ENCODE peak calls at places on chromosomes 6 and 20, in four cellular contexts. L is mammary epithelial cell, W is GM12878, E is endothelial cell of umbilical vein. T is an unnamed sample.

GRCh38 chr6:13488015-13488895 is 855 bp upstream of the GFOD1 start:
- DNase-seq in L (no peak), W (no peak), E (peak; percentile 15), T (no peak)

GRCh38 chr6:109867970-109868358 is 110.1 kb upstream of the GPR6 start:
- DNase-seq in L (no peak), W (no peak), E (no peak), T (no peak)

GRCh38 chr6:15825332-15825930 is 162.6 kb upstream of the DTNBP1 start:
- DNase-seq in L (no peak), W (no peak), E (no peak), T (no peak)

GRCh38 chr6:159692303-159693127 is 526 bp downstream of the SOD2 start:
- DNase-seq in L (peak; percentile 61), W (no peak), E (peak; percentile 59), T (peak; percentile 28)

GRCh38 chr20:38230957-38231785 is 29.4 kb downstream of the KIAA1755 start:
- DNase-seq in L (peak; percentile 49), W (no peak), E (no peak), T (no peak)

GRCh38 chr6:130888246-130888645 is 61.0 kb downstream of the SMLR1 start:
- DNase-seq in L (no peak), W (no peak), E (peak; percentile 44), T (no peak)

GRCh38 chr6:105804436-105804835 is 281.7 kb upstream of the PRDM1 start:
- DNase-seq in L (peak; percentile 88), W (no peak), E (no peak), T (no peak)

GRCh38 chr6:163415620-163416379 is 1.3 kb downstream of the QKI start:
- DNase-seq in L (peak; percentile 56), W (peak; percentile 72), E (peak; percentile 64), T (peak; percentile 37)

GRCh38 chr20:38272961-38273360 is 12.4 kb upstream of the KIAA1755 start:
- DNase-seq in L (no peak), W (no peak), E (peak; percentile 61), T (no peak)

GRCh38 chr6:108123516-108123929 is 42.3 kb upstream of the NR2E1 start:
- DNase-seq in L (no peak), W (no peak), E (no peak), T (no peak)
- H3K27me3 ChIP-seq in L (peaks cover 11% of the 10 kb centered on the region), W (peaks cover 14% of the 10 kb centered on the region), E (peaks cover 82% of the 10 kb centered on the region), T (no peaks in the 10 kb centered on the region)

GRCh38 chr20:45999908-46000570 is 8.7 kb upstream of the MMP9 start:
- DNase-seq in L (no peak), W (no peak), E (no peak), T (no peak)
- TF ChIP-seq EZH2 in L (no peak), W (no peak), E (no peak), T (no peak)

GRCh38 chr20:24468401-24469115 is 871 bp upstream of the SYNDIG1 start:
- DNase-seq in L (no peak), W (no peak), E (no peak), T (no peak)

GRCh38 chr20:24472426-24472825 is 3.0 kb downstream of the SYNDIG1 start:
- DNase-seq in L (no peak), W (no peak), E (no peak), T (peak; percentile 42)

GRCh38 chr20:24470782-24471582 is 1.6 kb downstream of the SYNDIG1 start:
- DNase-seq in L (peak; percentile 54), W (no peak), E (no peak), T (peak; percentile 42)

GRCh38 chr20:24470031-24470781 is 777 bp downstream of the SYNDIG1 start:
- DNase-seq in L (peak; percentile 57), W (no peak), E (no peak), T (peak; percentile 49)

GRCh38 chr20:24469116-24470030 is at the start of gene SYNDIG1:
- DNase-seq in L (peak; percentile 20), W (no peak), E (no peak), T (peak; percentile 62)
- H3K27me3 ChIP-seq in L (no peaks in the 10 kb centered on the region), W (peaks cover 9% of the 10 kb centered on the region), E (peaks cover 24% of the 10 kb centered on the region), T (no peaks in the 10 kb centered on the region)

GRCh38 chr6:146027586-146028249 is 1.1 kb upstream of the GRM1 start:
- DNase-seq in L (no peak), W (no peak), E (no peak), T (no peak)

GRCh38 chr6:146026873-146027272 is 2.0 kb upstream of the GRM1 start:
- DNase-seq in L (no peak), W (no peak), E (no peak), T (no peak)

GRCh38 chr6:146029573-146030184 is 817 bp downstream of the GRM1 start:
- DNase-seq in L (no peak), W (no peak), E (no peak), T (no peak)

GRCh38 chr6:146028835-146029572 is at the start of gene GRM1:
- DNase-seq in L (no peak), W (no peak), E (no peak), T (no peak)

DNA sequence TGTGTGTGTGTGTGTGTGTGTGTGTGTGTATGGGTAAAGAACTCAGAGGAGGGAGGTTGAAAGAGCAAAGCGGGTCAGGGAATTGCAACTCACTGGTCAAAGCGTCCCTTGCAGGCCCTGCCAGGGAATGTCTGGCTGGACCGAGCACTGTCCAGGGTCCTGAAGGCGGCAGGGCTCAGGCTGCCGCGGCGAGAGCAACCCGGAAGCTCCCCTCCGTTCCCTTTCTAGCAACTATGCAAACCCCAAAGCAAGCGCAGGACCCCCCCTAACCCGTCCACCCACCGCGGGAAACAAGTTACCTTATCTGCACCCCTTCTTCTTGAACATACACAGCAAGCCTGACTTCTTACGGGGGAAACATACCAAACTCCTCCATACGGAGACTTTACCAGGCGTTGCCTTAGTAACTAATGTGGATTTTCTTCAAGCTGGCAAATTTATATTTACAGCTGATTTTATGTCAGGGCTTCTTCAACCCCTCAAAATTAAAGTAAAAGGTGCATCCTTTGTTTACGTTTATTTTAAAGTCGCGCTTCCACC is 542 bp upstream of the GRM1 start:
- DNase-seq in L (peak; percentile 46), W (no peak), E (peak; percentile 52), T (peak; percentile 20)
- TF ChIP-seq EZH2 in L (no peak), W (no peak), E (peak; percentile 56), T (no peak)

GRCh38 chr6:87049779-87050178 is 45.1 kb downstream of the CGA start:
- DNase-seq in L (no peak), W (no peak), E (no peak), T (peak; percentile 36)

GRCh38 chr6:87053312-87053711 is 41.6 kb downstream of the CGA start:
- DNase-seq in L (no peak), W (no peak), E (no peak), T (no peak)

GRCh38 chr6:87059943-87060342 is 35.0 kb downstream of the CGA start:
- DNase-seq in L (no peak), W (no peak), E (no peak), T (no peak)

DNA sequence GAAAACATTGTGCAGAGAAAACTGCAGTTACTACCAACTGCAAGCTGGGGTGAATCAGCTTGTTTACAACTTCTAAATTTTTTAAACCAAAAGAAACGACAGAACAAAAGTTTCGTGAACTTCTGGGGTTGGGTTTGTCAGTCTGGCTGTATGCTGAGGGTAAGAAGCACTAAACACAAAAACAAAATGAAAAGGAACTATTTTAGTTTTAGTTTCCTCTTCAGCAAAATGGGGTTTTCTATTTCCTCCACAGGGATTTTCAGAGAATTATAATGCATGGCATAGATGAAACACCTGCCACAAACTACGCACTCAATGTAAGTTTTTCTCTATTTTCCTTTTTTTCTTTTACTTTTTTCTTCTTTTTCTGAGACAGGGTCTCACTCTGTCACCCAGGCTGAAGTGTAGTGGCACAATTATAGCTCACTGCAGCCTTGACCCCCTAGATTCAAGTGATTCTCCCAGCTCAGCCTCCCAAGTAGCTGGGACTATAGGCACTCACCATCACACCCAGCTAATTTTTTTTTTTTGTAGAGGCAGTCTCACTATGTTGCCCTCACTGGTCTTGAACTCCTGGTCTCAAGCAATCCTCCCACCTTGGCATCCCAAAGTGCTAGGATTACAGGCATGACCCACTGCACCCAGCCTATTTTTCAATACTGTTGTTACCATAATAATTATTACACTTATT is 40.6 kb downstream of the CGA start:
- DNase-seq in L (no peak), W (no peak), E (no peak), T (peak; percentile 58)
- H3K27me3 ChIP-seq in L (peaks cover 8% of the 10 kb centered on the region), W (no peaks in the 10 kb centered on the region), E (no peaks in the 10 kb centered on the region), T (no peaks in the 10 kb centered on the region)

GRCh38 chr6:149941583-149942460 is at the start of gene ULBP2:
- DNase-seq in L (peak; percentile 97), W (no peak), E (peak; percentile 97), T (no peak)
- TF ChIP-seq EZH2 in L (no peak), W (no peak), E (peak; percentile 26), T (no peak)

DNA sequence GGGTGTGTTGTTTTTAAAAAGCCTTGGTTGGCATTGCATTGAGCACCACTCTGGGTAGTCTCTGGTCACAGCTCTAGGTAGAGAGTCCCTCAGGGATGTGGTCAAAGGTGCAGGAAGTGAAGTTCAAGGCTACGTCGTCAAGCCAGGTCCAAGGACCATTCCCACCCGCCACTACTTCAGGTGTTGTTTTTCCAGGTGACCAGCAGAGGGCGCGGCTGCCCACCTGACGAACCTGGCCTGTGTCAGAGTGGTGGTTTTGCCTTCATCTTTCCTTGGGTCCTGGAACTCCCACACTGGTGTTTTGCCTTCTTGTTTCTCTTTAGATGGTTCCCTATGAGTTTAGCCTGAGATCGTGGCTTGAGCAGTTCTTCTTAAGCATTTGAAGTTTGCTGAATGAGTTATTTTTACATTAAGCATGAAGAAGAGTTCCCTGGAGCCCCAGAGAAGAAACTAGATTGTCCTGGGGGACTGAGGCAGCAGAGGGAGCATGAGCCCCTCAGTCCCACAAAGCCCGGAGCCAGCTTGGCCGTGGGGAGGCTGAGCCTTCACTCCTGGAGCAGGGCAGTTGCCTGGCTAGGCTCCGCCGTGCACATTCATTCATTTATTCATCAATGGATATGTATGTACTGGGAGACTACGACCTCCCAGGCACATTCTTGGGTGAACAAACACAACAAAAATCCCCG is 5.6 kb upstream of the PHACTR3 start:
- DNase-seq in L (peak; percentile 8), W (peak; percentile 8), E (peak; percentile 2), T (peak; percentile 36)
- H3K27me3 ChIP-seq in L (peaks cover 4% of the 10 kb centered on the region), W (peaks cover 2% of the 10 kb centered on the region), E (no peaks in the 10 kb centered on the region), T (peaks cover 86% of the 10 kb centered on the region)